ENCODE peak calls at places on chromosomes 6 and 20, in nine cellular contexts. V is GM23338, E is GM12878, P is neural progenitor cell, X is endothelial cell of umbilical vein, L is hepatocyte, U is GM23248, J is OCI-LY7, K is H9. Z is an unnamed sample. For H3K79me2, the result is how much of the 10 kb centered on the place peaks cover.

GRCh38 chr20:53539516-53539915 is 54.1 kb downstream of the ZNF217 start:
- DNase-seq in E (no peak), X (no peak), L (no peak), P (no peak), U (no peak), K (no peak), V (no peak), J (no peak), Z (no peak)

GRCh38 chr6:20811112-20811746 is 277.0 kb downstream of the CDKAL1 start:
- DNase-seq in J (no peak), X (peak), U (peak), P (peak), K (peak), V (peak), E (no peak), L (peak), Z (peak)

GRCh38 chr20:4195499-4195898 is 180.1 kb upstream of the RNF24 start:
- DNase-seq in E (no peak), U (peak), P (peak), K (peak), V (peak), J (no peak), X (peak), L (no peak), Z (no peak)

GRCh38 chr20:40459299-40459698 is 229.7 kb downstream of the MAFB start:
- DNase-seq in L (no peak), P (no peak), X (no peak), V (no peak), E (no peak), J (no peak), U (no peak), K (no peak), Z (no peak)

GRCh38 chr6:166903027-166903426 is 53.3 kb downstream of the RNASET2 start:
- DNase-seq in L (no peak), V (no peak), U (peak), K (no peak), E (no peak), P (no peak), J (no peak), X (no peak), Z (peak)

GRCh38 chr20:63461364-63461763 is 11.1 kb downstream of the KCNQ2 start:
- DNase-seq in E (no peak), X (no peak), V (peak), L (peak), K (no peak), P (peak), J (no peak), U (peak), Z (no peak)

GRCh38 chr6:54690596-54690995 is 156.0 kb upstream of the FAM83B start:
- DNase-seq in K (no peak), E (no peak), L (no peak), V (no peak), X (no peak), P (no peak), J (no peak), U (no peak), Z (no peak)

GRCh38 chr20:25066386-25066785 is 8.4 kb upstream of the ACSS1 start:
- DNase-seq in L (no peak), P (peak), K (no peak), U (no peak), X (no peak), J (no peak), E (no peak), V (no peak), Z (no peak)

GRCh38 chr20:49938173-49939163 is 2.3 kb downstream of the RNF114 start:
- DNase-seq in E (no peak), P (no peak), X (peak), U (peak), V (no peak), K (no peak), L (peak), J (no peak), Z (peak)

GRCh38 chr6:149094934-149095341 is 222.6 kb upstream of the TAB2 start:
- DNase-seq in J (no peak), K (no peak), U (peak), E (no peak), L (no peak), P (no peak), X (no peak), V (no peak), Z (peak)

GRCh38 chr20:37786043-37786442 is 92.2 kb downstream of the CTNNBL1 start:
- DNase-seq in V (peak), U (no peak), P (no peak), K (peak), E (no peak), L (no peak), X (no peak), J (no peak), Z (no peak)

GRCh38 chr20:37796733-37797132 is 102.9 kb downstream of the CTNNBL1 start:
- DNase-seq in U (no peak), X (no peak), J (no peak), P (no peak), K (no peak), L (no peak), V (no peak), E (no peak), Z (no peak)

GRCh38 chr20:37789408-37789807 is 95.6 kb downstream of the CTNNBL1 start:
- DNase-seq in P (no peak), E (no peak), K (no peak), V (no peak), U (no peak), J (peak), X (no peak), L (no peak), Z (no peak)

GRCh38 chr20:37796121-37796520 is 102.3 kb downstream of the CTNNBL1 start:
- DNase-seq in V (no peak), J (no peak), U (no peak), P (peak), K (no peak), E (no peak), X (no peak), L (peak), Z (no peak)

DNA sequence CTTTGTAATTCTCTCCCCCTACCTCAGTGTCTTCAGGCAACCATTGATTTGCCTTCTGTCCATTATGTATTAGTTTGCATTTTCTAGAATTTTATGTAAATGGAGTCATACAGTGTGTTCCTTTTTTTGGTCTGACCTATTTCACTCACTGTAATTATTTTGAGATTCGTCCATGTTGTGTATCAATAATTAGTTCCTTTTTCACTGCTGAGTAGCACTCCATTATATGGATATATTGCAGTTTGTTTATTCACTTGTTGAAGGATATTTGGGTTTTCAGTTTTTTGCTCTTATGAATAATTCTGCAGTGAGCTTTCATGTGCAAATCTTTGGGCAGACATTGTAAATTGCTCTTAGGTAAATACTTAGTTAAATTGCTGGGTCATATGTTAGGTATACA is 97.1 kb downstream of the CTNNBL1 start:
- DNase-seq in K (no peak), J (no peak), L (no peak), X (no peak), U (no peak), P (no peak), E (no peak), V (no peak), Z (no peak)
- H3K79me2 ChIP-seq in K (under half), J (under half), L (under half), X (under half), U (under half), P (under half), E (under half), V (under half), Z (under half)

DNA sequence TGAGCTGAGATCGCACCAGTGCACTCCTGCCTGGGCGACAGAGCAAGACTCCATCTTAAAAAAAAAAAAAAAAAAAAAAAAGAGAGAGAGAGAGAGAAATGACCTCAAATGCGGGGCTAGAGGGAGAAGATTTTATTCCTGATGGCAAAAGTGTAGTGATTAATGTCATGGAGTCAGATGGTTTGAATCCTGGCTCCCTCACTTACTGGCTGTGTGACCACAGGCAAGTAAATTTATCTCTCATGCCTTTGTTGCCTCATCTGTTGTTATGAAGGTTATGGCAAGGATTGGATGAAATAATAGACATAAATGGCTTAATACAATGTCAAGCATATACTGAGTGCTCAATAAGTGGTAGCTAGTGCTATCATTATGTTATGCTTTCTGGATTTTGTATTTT is 29.3 kb downstream of the RIN2 start:
- DNase-seq in J (no peak), V (no peak), E (no peak), P (no peak), K (no peak), U (no peak), X (no peak), L (no peak), Z (peak)
- H3K79me2 ChIP-seq in J (under half), V (under half), E (under half), P (under half), K (under half), U (under half), X (under half), L (under half), Z (under half)

GRCh38 chr6:70469965-70470364 is 56.7 kb downstream of the FAM135A start:
- DNase-seq in E (no peak), X (no peak), K (no peak), J (no peak), P (no peak), L (no peak), V (no peak), U (no peak), Z (no peak)
- H3K79me2 ChIP-seq in E (under half), X (under half), K (under half), J (under half), P (under half), L (under half), V (under half), U (under half), Z (under half)

DNA sequence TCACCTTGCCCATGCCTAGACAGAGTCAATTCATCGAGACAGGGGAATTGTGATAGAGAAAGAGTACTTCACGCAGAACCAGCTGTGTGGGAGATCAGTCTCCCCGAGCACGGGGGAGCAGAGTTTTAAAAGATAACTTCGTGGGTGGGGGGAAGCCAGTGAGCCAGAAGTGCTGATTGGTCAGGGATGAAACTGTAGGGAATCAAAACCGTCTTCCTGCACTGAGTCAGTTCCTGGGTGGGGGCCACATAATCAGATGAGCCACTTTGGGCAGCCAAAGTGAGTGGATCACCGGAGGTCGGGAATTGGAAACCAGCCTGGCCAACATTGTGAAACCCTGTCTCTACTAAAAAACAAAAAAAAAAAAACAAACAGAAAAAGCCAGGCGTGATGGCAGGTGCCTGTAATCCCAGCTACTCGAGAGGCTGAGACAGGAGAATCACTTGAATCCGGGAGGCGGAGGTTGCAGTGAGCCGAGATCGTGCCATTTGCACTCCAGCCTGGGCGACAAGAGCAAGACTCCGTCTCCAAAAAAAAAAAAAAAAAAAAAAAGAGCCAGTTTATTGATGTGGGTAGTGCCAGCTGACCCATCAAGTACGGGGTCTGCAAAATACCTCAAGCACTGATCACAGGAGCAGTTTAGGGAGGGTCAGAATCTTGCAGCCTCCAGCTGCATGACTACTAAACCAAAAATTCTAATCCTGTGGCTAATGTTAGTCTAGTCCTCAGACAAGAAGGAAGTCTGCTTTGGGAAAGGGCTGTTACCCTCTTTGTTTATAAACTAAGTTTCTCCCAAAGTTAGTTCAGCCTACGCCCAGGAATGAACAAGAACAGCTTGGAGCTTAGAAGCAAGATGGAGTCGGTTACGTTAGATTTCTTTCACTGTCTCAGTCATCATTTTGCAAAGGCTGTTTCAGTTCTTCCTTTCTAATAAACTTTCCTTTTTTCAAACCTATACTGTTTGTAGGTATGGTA is 3.9 kb upstream of the TRIM39 start:
- DNase-seq in X (no peak), J (no peak), E (no peak), V (no peak), K (no peak), P (peak), U (peak), L (no peak), Z (peak)
- H3K79me2 ChIP-seq in X (half or more), J (half or more), E (half or more), V (half or more), K (under half), P (half or more), U (half or more), L (half or more), Z (half or more)

DNA sequence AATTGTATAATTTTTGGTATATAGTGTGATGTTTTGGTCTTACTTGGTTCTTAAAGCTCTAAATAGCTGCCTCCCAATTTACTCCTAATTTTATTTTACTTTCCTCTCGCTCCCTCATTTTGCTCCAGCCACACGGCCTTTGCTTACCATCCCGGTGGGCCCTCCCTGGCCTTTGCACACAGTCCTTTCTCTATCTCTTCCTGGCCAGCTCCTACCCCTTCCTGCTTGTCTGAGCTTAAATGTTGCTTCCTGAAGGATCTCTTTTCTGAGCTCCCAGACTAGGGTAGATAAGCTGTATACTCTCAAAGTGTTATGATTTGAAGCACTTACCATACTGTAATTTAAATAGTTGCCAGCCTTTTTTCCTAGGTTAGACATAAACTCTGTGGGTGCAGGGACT is 121.7 kb downstream of the UTRN start:
- DNase-seq in P (no peak), V (no peak), K (no peak), U (no peak), J (no peak), X (peak), E (no peak), L (no peak), Z (no peak)
- H3K79me2 ChIP-seq in P (under half), V (under half), K (under half), U (half or more), J (under half), X (half or more), E (under half), L (under half), Z (under half)

Z was measured in astrocyte.